ENCODE peak calls at places on chromosome 11, in five cellular contexts. S, L, D, F and C are unnamed samples.

GRCh38 chr11:1746516-1746931 is 3.9 kb downstream of the IFITM10 start:
- DNase-seq in S (no peak), L (no peak), D (no peak), F (no peak), C (peak; percentile 28)

GRCh38 chr11:27350503-27350902 is 12.5 kb downstream of the CCDC34 start:
- DNase-seq in S (no peak), L (no peak), D (peak; percentile 13), F (peak; percentile 73), C (peak; percentile 20)

GRCh38 chr11:65036931-65037330 is 4.1 kb upstream of the SAC3D1 start:
- DNase-seq in S (peak; percentile 76), L (no peak), D (no peak), F (no peak), C (no peak)

GRCh38 chr11:82790723-82791487 is 57.2 kb upstream of the FAM181B start:
- DNase-seq in S (no peak), L (no peak), D (no peak), F (no peak), C (no peak)

GRCh38 chr11:130772266-130773227 is 143.7 kb downstream of the SNX19 start:
- DNase-seq in S (peak; percentile 52), L (no peak), D (peak; percentile 95), F (peak; percentile 97), C (peak; percentile 85)

GRCh38 chr11:133937468-133937867 is 19.3 kb downstream of the IGSF9B start:
- DNase-seq in S (no peak), L (no peak), D (no peak), F (no peak), C (no peak)

GRCh38 chr11:128549256-128549944 is 38.0 kb downstream of the ETS1 start:
- DNase-seq in S (peak; percentile 68), L (no peak), D (peak; percentile 86), F (no peak), C (no peak)

GRCh38 chr11:10087186-10087585 is 206.8 kb downstream of the SBF2 start:
- DNase-seq in S (no peak), L (no peak), D (no peak), F (no peak), C (no peak)

GRCh38 chr11:87353904-87354303 is 316.2 kb downstream of the TMEM135 start:
- DNase-seq in S (no peak), L (no peak), D (no peak), F (no peak), C (no peak)

GRCh38 chr11:30196400-30197206 is 34.2 kb upstream of the FSHB start:
- DNase-seq in S (peak; percentile 69), L (peak; percentile 11), D (peak; percentile 57), F (peak; percentile 42), C (peak; percentile 54)

GRCh38 chr11:33598426-33599069 is 102.1 kb downstream of the C11orf91 start:
- DNase-seq in S (peak; percentile 33), L (no peak), D (no peak), F (no peak), C (no peak)

GRCh38 chr11:44615041-44615513 is 49.6 kb downstream of the CD82 start:
- DNase-seq in S (no peak), L (no peak), D (no peak), F (no peak), C (no peak)